ENCODE peak calls at places on chromosomes 11 and 22, in eight cellular contexts. A is fibroblast of lung, V is transverse colon, K is NCI-H460, N is Daoy, G is GM12865, R is tibial nerve, I is GM19239. J is an unnamed sample.

GRCh38 chr11:2869561-2870427 is 15.8 kb downstream of the CDKN1C start:
- DNase-seq in V (no peak), N (no peak), I (no peak), K (no peak), G (no peak), R (no peak), A (no peak), J (no peak)

GRCh38 chr22:25651332-25651731 is 86.9 kb downstream of the GRK3 start:
- DNase-seq in V (no peak), G (peak; percentile 9), A (no peak), K (no peak), R (no peak), N (no peak), I (no peak), J (no peak)

GRCh38 chr22:49366437-49366836 is 461.2 kb downstream of the BRD1 start:
- DNase-seq in R (no peak), V (no peak), K (no peak), G (no peak), I (no peak), A (no peak), N (no peak), J (no peak)

GRCh38 chr11:7250166-7250565 is 1.5 kb upstream of the SYT9 start:
- DNase-seq in G (no peak), R (no peak), N (no peak), A (no peak), V (no peak), K (no peak), I (no peak), J (no peak)

GRCh38 chr11:35152575-35152974 is 13.6 kb downstream of the CD44 start:
- DNase-seq in A (no peak), G (no peak), K (no peak), N (no peak), V (no peak), I (no peak), R (no peak), J (no peak)

GRCh38 chr22:39556970-39557811 is 13.4 kb upstream of the CACNA1I start:
- DNase-seq in R (no peak), G (no peak), A (peak; percentile 14), V (no peak), N (peak; percentile 31), I (no peak), K (no peak), J (peak; percentile 56)

GRCh38 chr11:62427630-62428233 is 8.9 kb downstream of the SCGB1A1 start:
- DNase-seq in V (no peak), G (peak; percentile 52), A (peak; percentile 74), N (peak; percentile 53), K (no peak), R (no peak), I (no peak), J (no peak)

GRCh38 chr11:16321148-16321547 is 35.2 kb downstream of the SOX6 start:
- DNase-seq in K (no peak), R (no peak), G (no peak), A (peak; percentile 13), I (no peak), N (no peak), V (no peak), J (no peak)

GRCh38 chr22:38614331-38615122 is 41.7 kb downstream of the FAM227A start:
- DNase-seq in R (no peak), G (no peak), V (no peak), I (no peak), A (peak; percentile 36), K (no peak), N (no peak), J (no peak)

GRCh38 chr22:38861927-38862326 is 10.1 kb downstream of the CBX6 start:
- DNase-seq in A (no peak), R (no peak), I (no peak), N (no peak), K (no peak), V (no peak), G (no peak), J (no peak)

GRCh38 chr11:126140932-126141291 is 70.5 kb downstream of the RPUSD4 start:
- DNase-seq in I (no peak), K (no peak), R (peak; percentile 81), A (peak; percentile 80), G (no peak), V (peak; percentile 57), N (peak; percentile 36), J (peak; percentile 73)

J was measured in cardiac muscle cell.